ENCODE peak calls at places on chromosomes 11 and 22, in four cellular contexts. D is GM12878, A is K562, H is IMR-90. L is an unnamed sample.

GRCh38 chr11:6686006-6686405 is 2.9 kb upstream of the MRPL17 start:
- DNase-seq in A (no peak), D (no peak), H (no peak), L (no peak)

GRCh38 chr11:2385156-2386151 is 8.3 kb downstream of the CD81 start:
- DNase-seq in H (no peak), D (peak; percentile 36), A (no peak), L (no peak)

GRCh38 chr11:134405436-134405835 is 6.6 kb downstream of the B3GAT1 start:
- DNase-seq in A (no peak), D (no peak), H (no peak), L (no peak)

GRCh38 chr11:92136792-92137191 is 87.8 kb upstream of the FAT3 start:
- DNase-seq in D (no peak), H (no peak), A (no peak), L (no peak)

GRCh38 chr11:35257287-35257686 is 118.3 kb downstream of the CD44 start:
- DNase-seq in H (no peak), D (peak; percentile 55), A (no peak), L (no peak)

GRCh38 chr11:94880216-94880615 is 93.1 kb downstream of the CWC15 start:
- DNase-seq in A (no peak), H (peak; percentile 51), D (no peak), L (no peak)

GRCh38 chr11:129440028-129440630 is 64.5 kb downstream of the BARX2 start:
- DNase-seq in D (no peak), A (no peak), H (no peak), L (peak; percentile 39)

GRCh38 chr11:88414981-88415391 is 77.5 kb upstream of the CTSC start:
- DNase-seq in D (no peak), H (peak; percentile 44), A (no peak), L (no peak)

GRCh38 chr11:71153005-71153395 is 99.4 kb downstream of the SHANK2 start:
- DNase-seq in H (peak; percentile 31), A (no peak), D (no peak), L (no peak)

GRCh38 chr11:607020-607780 is 8.6 kb downstream of the IRF7 start:
- DNase-seq in A (no peak), D (no peak), H (no peak), L (no peak)

GRCh38 chr11:608751-609354 is 6.9 kb downstream of the IRF7 start:
- DNase-seq in H (no peak), A (no peak), D (no peak), L (no peak)

GRCh38 chr11:605286-606129 is 10.2 kb downstream of the IRF7 start:
- DNase-seq in D (no peak), H (no peak), A (no peak), L (no peak)

GRCh38 chr11:607971-608659 is 7.6 kb downstream of the IRF7 start:
- DNase-seq in D (no peak), H (no peak), A (no peak), L (no peak)

GRCh38 chr11:606245-606644 is 9.5 kb downstream of the IRF7 start:
- DNase-seq in D (no peak), H (no peak), A (no peak), L (no peak)
- TF ChIP-seq CHD1 in D (no peak), H (no peak), A (no peak), L (no peak)

GRCh38 chr22:26333088-26333800 is 95.8 kb upstream of the ASPHD2 start:
- DNase-seq in H (no peak), A (no peak), D (no peak), L (no peak)

GRCh38 chr22:26327306-26327705 is 101.8 kb upstream of the ASPHD2 start:
- DNase-seq in H (no peak), D (no peak), A (no peak), L (no peak)

GRCh38 chr22:26328221-26328620 is 100.8 kb upstream of the ASPHD2 start:
- DNase-seq in A (no peak), D (no peak), H (no peak), L (no peak)

GRCh38 chr22:26334232-26334631 is 94.8 kb upstream of the ASPHD2 start:
- DNase-seq in D (no peak), A (no peak), H (no peak), L (no peak)

DNA sequence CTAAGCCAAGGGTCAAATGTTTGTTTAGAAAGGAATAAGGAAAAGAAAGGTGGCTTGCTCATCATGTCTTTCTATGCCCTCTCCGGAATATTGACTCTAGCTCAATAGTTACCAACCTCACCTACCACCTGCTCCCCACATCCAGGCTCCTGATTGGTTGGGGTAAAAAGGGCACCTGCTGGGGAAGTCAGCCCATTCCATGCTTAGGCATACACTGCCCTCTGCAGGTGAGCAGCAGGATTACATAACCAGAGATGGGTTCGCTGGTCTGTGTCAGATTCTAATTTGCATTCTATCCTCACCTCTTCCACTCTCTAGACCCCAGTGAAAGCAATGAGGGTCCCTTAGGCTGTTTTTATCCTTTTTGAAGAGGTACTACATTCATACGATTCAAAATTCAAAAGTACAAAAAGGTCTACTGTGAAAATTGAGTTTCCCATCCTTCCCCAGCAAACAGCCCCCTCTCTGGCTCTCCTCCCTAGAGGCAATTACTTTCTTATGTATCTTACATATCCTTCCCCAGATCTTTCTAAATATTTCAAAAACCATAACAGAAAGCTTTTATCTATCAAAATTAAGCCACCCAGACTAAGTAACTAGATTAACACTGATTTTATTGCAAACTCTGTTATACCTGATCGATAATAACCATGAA is 98.0 kb upstream of the ASPHD2 start:
- DNase-seq in H (peak; percentile 23), A (peak; percentile 88), D (peak; percentile 7), L (peak; percentile 29)
- TF ChIP-seq CHD1 in H (no peak), A (no peak), D (no peak), L (no peak)

GRCh38 chr11:69892237-69892985 is 73.2 kb upstream of the FGF3 start:
- DNase-seq in H (no peak), A (peak; percentile 59), D (no peak), L (peak; percentile 76)
- TF ChIP-seq CHD1 in H (no peak), A (no peak), D (no peak), L (no peak)

GRCh38 chr11:62242021-62242420 is at the start of gene SCGB1D2:
- DNase-seq in H (no peak), A (no peak), D (no peak), L (no peak)

GRCh38 chr11:62241095-62241494 is 944 bp upstream of the SCGB1D2 start:
- DNase-seq in A (no peak), H (no peak), D (no peak), L (no peak)

GRCh38 chr11:62245271-62245753 is 3.3 kb downstream of the SCGB1D2 start:
- DNase-seq in H (peak; percentile 28), A (peak; percentile 38), D (no peak), L (peak; percentile 70)
- TF ChIP-seq CHD1 in H (no peak), A (no peak), D (no peak), L (no peak)

DNA sequence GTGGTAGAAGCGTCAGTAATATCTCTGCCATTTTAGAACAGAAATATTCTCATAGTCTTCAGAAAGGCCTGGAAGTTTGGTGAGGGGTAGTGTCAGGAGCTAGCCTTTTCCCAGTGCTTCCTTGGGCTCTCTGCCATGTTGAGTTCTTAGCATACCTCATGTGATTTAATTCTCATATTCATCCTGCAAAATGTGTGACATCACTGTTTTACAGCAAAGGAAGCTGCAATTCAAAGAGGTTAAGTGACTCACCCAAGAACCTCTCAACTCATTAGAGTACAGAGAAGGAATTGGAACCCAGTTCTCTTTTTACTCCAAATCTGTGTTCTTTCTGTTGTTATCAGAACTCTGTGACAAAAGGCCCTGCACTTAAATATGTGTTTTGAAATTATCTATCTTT is 72.1 kb downstream of the RNF169 start:
- DNase-seq in A (no peak), H (peak; percentile 99), D (no peak), L (no peak)
- TF ChIP-seq CHD1 in A (no peak), H (no peak), D (no peak), L (no peak)

DNA sequence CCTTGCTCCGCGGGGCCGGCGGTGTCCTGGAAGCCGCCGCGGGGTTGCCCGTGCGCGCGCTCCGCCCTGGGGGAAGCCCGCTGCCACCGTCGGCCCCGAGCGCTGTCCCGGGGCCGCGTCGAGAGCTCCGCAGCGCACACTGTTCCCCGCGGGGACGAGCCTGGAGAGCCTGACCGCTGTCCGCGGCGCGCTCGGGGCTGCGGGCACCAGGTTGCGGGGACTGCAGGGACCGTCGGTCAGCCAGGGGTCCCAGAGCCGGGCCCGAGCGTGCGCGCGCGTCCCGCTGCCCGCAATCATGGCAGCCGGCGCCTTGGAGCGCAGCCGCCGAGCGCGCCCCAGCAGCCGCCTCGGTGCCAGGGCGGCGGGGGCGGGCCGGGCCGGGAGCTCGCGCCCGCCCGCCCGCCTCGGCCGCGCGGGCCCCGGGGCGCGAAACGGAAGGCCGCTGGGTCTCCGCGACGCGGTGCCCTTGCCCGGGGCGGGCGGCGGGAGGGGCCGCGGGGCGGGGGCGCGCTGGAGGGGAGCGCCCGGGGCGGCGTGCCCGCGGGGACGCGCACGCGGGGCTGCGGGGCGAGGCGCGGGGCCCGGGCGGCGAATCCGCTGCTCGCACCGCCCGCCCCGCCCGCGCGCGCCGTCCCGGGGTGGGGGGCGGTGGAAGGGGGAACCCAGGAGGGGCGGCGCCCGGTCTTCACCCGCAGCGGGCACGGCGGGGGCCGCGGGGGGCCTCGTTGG is 79.4 kb upstream of the PPARA start:
- DNase-seq in A (no peak), H (peak; percentile 54), D (no peak), L (no peak)
- TF ChIP-seq CHD1 in A (no peak), H (no peak), D (no peak), L (no peak)

GRCh38 chr11:106581399-106581798 is 436.9 kb downstream of the GUCY1A2 start:
- DNase-seq in D (no peak), A (no peak), H (no peak), L (no peak)

GRCh38 chr11:106585061-106585460 is 433.2 kb downstream of the GUCY1A2 start:
- DNase-seq in A (no peak), H (peak; percentile 51), D (no peak), L (peak; percentile 3)
- TF ChIP-seq CHD1 in A (no peak), H (no peak), D (no peak), L (no peak)